ENCODE peak calls at places on chromosome 5, in eight cellular contexts. M is heart right ventricle, F is AG04449, C is heart left ventricle, Q is GM06990, P is MM.1S, L is psoas muscle, X is brain microvascular endothelial cell. U is an unnamed sample.
A peak's percentile ranks its signal among the peaks of the same experiment; 100 is the strongest.

GRCh38 chr5:132383984-132384383 is 14.5 kb downstream of the SLC22A5 start:
- DNase-seq in M (no peak), F (no peak), C (no peak), Q (no peak), P (no peak), L (no peak), X (no peak), U (no peak)

GRCh38 chr5:164573397-164573796 is 1068.0 kb downstream of the MAT2B start:
- DNase-seq in M (no peak), F (no peak), C (no peak), Q (no peak), P (no peak), L (no peak), X (no peak), U (no peak)

GRCh38 chr5:34416501-34417008 is 239.6 kb upstream of the RAI14 start:
- DNase-seq in M (no peak), F (no peak), C (no peak), Q (no peak), P (no peak), L (no peak), X (no peak), U (no peak)

GRCh38 chr5:37888476-37888875 is 48.6 kb upstream of the GDNF start:
- DNase-seq in M (no peak), F (no peak), C (no peak), Q (no peak), P (no peak), L (no peak), X (no peak), U (no peak)

GRCh38 chr5:56045469-56045868 is 50.7 kb upstream of the IL6ST start:
- DNase-seq in M (no peak), F (no peak), C (no peak), Q (no peak), P (no peak), L (no peak), X (no peak), U (no peak)

GRCh38 chr5:3222924-3223323 is 372.7 kb upstream of the IRX1 start:
- DNase-seq in M (no peak), F (no peak), C (peak; percentile 5), Q (no peak), P (no peak), L (no peak), X (no peak), U (no peak)

GRCh38 chr5:107765685-107766063 is 94.9 kb upstream of the EFNA5 start:
- DNase-seq in M (no peak), F (no peak), C (no peak), Q (no peak), P (no peak), L (no peak), X (no peak), U (no peak)

GRCh38 chr5:55402199-55402598 is 94.4 kb downstream of the MTREX start:
- DNase-seq in M (no peak), F (no peak), C (no peak), Q (no peak), P (no peak), L (no peak), X (no peak), U (no peak)

GRCh38 chr5:171155621-171156020 is 153.4 kb upstream of the TLX3 start:
- DNase-seq in M (no peak), F (no peak), C (no peak), Q (no peak), P (no peak), L (no peak), X (no peak), U (no peak)

GRCh38 chr5:4563400-4563799 is 576.7 kb upstream of the ADAMTS16 start:
- DNase-seq in M (no peak), F (no peak), C (no peak), Q (no peak), P (no peak), L (no peak), X (no peak), U (no peak)

GRCh38 chr5:37722236-37723146 is 117.3 kb downstream of the GDNF start:
- DNase-seq in M (no peak), F (peak; percentile 88), C (no peak), Q (peak; percentile 53), P (no peak), L (no peak), X (peak; percentile 90), U (peak; percentile 80)

GRCh38 chr5:72878854-72879253 is 62.4 kb downstream of the TNPO1 start:
- DNase-seq in M (no peak), F (no peak), C (no peak), Q (no peak), P (no peak), L (no peak), X (no peak), U (no peak)

GRCh38 chr5:39264528-39264927 is 45.2 kb upstream of the FYB1 start:
- DNase-seq in M (no peak), F (no peak), C (no peak), Q (peak; percentile 39), P (peak; percentile 85), L (no peak), X (no peak), U (no peak)

GRCh38 chr5:110267714-110268113 is 458.8 kb downstream of the TMEM232 start:
- DNase-seq in M (no peak), F (no peak), C (no peak), Q (no peak), P (no peak), L (no peak), X (no peak), U (no peak)

GRCh38 chr5:138495351-138495750 is 30.1 kb downstream of the EGR1 start:
- DNase-seq in M (no peak), F (no peak), C (no peak), Q (no peak), P (no peak), L (no peak), X (no peak), U (no peak)

GRCh38 chr5:68817696-68818695 is 275.8 kb upstream of the SLC30A5 start:
- DNase-seq in M (no peak), F (no peak), C (no peak), Q (no peak), P (no peak), L (no peak), X (no peak), U (no peak)

GRCh38 chr5:133753856-133754255 is 141.5 kb upstream of the FSTL4 start:
- DNase-seq in M (no peak), F (no peak), C (no peak), Q (no peak), P (no peak), L (no peak), X (no peak), U (no peak)

GRCh38 chr5:133757396-133757795 is 145.1 kb upstream of the FSTL4 start:
- DNase-seq in M (no peak), F (no peak), C (no peak), Q (no peak), P (no peak), L (no peak), X (no peak), U (no peak)

GRCh38 chr5:133756036-133756435 is 143.7 kb upstream of the FSTL4 start:
- DNase-seq in M (no peak), F (no peak), C (no peak), Q (no peak), P (no peak), L (no peak), X (no peak), U (no peak)

GRCh38 chr5:133756756-133757155 is 144.4 kb upstream of the FSTL4 start:
- DNase-seq in M (no peak), F (no peak), C (no peak), Q (no peak), P (no peak), L (no peak), X (no peak), U (no peak)

DNA sequence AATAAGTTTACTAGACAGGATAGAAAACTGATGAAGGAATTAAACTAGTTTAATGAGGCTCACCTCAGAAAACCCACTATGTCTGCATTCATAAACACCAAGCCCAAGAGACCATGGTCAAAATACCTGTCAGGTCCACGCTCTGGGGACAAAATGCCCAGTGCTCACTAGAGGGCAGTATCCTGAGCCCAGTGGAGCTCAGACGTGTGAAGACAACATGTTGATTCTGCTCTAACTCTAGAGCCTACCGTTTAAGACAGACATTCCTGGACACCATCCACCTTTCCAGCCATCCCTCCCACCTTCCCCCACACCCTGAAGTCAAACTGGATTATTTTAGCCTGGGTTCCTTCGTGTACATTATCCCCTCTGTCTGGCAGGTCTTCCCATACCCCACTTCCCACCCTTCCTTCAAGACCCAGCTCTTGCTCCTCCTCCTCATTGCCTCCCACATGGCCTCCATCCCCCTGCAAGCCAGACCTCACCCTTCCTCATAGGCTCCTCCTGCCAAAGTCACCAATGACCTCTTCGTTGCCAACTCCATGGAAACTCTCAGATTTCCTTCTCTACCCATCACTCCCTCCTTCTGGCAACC is 142.3 kb upstream of the FSTL4 start:
- DNase-seq in M (no peak), F (no peak), C (no peak), Q (no peak), P (peak; percentile 60), L (no peak), X (peak; percentile 9), U (no peak)
- TF ChIP-seq CTCF in M (no peak), F (peak; percentile 63), C (peak; percentile 50), Q (peak; percentile 75), P (peak; percentile 68), L (peak; percentile 59), X (peak; percentile 79), U (peak; percentile 69)

GRCh38 chr5:94853122-94853521 is 234.7 kb downstream of the SLF1 start:
- DNase-seq in M (no peak), F (no peak), C (no peak), Q (no peak), P (no peak), L (no peak), X (no peak), U (no peak)

GRCh38 chr5:94849324-94849723 is 230.9 kb downstream of the SLF1 start:
- DNase-seq in M (no peak), F (no peak), C (no peak), Q (no peak), P (no peak), L (no peak), X (no peak), U (no peak)

GRCh38 chr5:94847726-94848125 is 229.3 kb downstream of the SLF1 start:
- DNase-seq in M (no peak), F (no peak), C (no peak), Q (no peak), P (no peak), L (no peak), X (no peak), U (no peak)

GRCh38 chr5:94850960-94851359 is 232.5 kb downstream of the SLF1 start:
- DNase-seq in M (no peak), F (no peak), C (no peak), Q (no peak), P (no peak), L (no peak), X (no peak), U (no peak)

GRCh38 chr5:94849821-94850736 is 231.6 kb downstream of the SLF1 start:
- DNase-seq in M (no peak), F (peak; percentile 34), C (no peak), Q (peak; percentile 24), P (peak; percentile 70), L (no peak), X (peak; percentile 45), U (peak; percentile 14)
- TF ChIP-seq CTCF in M (no peak), F (peak; percentile 50), C (peak; percentile 43), Q (peak; percentile 66), P (peak; percentile 81), L (peak; percentile 37), X (peak; percentile 72), U (peak; percentile 50)

GRCh38 chr5:180790020-180790419 is 12.6 kb downstream of the MGAT1 start:
- DNase-seq in M (no peak), F (no peak), C (no peak), Q (no peak), P (no peak), L (no peak), X (no peak), U (no peak)
- TF ChIP-seq CTCF in M (no peak), F (no peak), C (no peak), Q (peak; percentile 26), P (no peak), L (no peak), X (peak; percentile 23), U (peak; percentile 8)

GRCh38 chr5:135204151-135204600 is 170.1 kb upstream of the PITX1 start:
- DNase-seq in M (no peak), F (no peak), C (no peak), Q (no peak), P (no peak), L (no peak), X (no peak), U (no peak)
- TF ChIP-seq CTCF in M (no peak), F (peak; percentile 1), C (no peak), Q (peak; percentile 51), P (peak; percentile 42), L (no peak), X (peak; percentile 41), U (peak; percentile 43)